ENCODE peak calls at places on chromosomes 2 and 18, in seven cellular contexts. M is GM23248, I is neural progenitor cell, L is H9, N is astrocyte, H is endodermal cell, D is fibroblast of lung. F is an unnamed sample.

GRCh38 chr2:85843543-85843942 is 45.2 kb downstream of the ST3GAL5 start:
- DNase-seq in M (no peak), I (peak), L (peak), N (no peak), H (peak), D (no peak), F (no peak)

GRCh38 chr2:192899466-192899865 is 704.7 kb upstream of the TMEFF2 start:
- DNase-seq in M (no peak), I (peak), L (no peak), N (no peak), H (no peak), D (no peak), F (no peak)

GRCh38 chr2:28224648-28225471 is 167.8 kb upstream of the FOSL2 start:
- DNase-seq in M (peak), I (peak), L (no peak), N (peak), H (peak), D (peak), F (no peak)

GRCh38 chr2:184113691-184114403 is 484.5 kb upstream of the ZNF804A start:
- DNase-seq in M (no peak), I (no peak), L (no peak), N (no peak), H (no peak), D (no peak), F (no peak)

GRCh38 chr2:133063792-133064191 is 393.8 kb upstream of the LYPD1 start:
- DNase-seq in M (peak), I (peak), L (peak), N (peak), H (peak), D (peak), F (no peak)

GRCh38 chr2:150101947-150102346 is 385.5 kb downstream of the RND3 start:
- DNase-seq in M (no peak), I (no peak), L (no peak), N (no peak), H (no peak), D (peak), F (no peak)

GRCh38 chr2:200862532-200863000 is 1.9 kb downstream of the CLK1 start:
- DNase-seq in M (peak), I (peak), L (no peak), N (peak), H (peak), D (peak), F (peak)

GRCh38 chr2:112010751-112011150 is 44.3 kb upstream of the TMEM87B start:
- DNase-seq in M (no peak), I (no peak), L (no peak), N (no peak), H (no peak), D (no peak), F (no peak)

GRCh38 chr2:226680674-226681073 is 118.9 kb downstream of the IRS1 start:
- DNase-seq in M (no peak), I (no peak), L (no peak), N (no peak), H (no peak), D (no peak), F (no peak)

GRCh38 chr2:209662091-209662490 is 109.5 kb upstream of the UNC80 start:
- DNase-seq in M (no peak), I (no peak), L (no peak), N (no peak), H (no peak), D (no peak), F (no peak)

GRCh38 chr18:27942706-27943105 is 234.2 kb downstream of the CDH2 start:
- DNase-seq in M (peak), I (no peak), L (no peak), N (peak), H (no peak), D (no peak), F (no peak)

GRCh38 chr2:240604291-240604938 is 17.9 kb downstream of the CAPN10 start:
- DNase-seq in M (peak), I (peak), L (peak), N (no peak), H (peak), D (peak), F (no peak)

DNA sequence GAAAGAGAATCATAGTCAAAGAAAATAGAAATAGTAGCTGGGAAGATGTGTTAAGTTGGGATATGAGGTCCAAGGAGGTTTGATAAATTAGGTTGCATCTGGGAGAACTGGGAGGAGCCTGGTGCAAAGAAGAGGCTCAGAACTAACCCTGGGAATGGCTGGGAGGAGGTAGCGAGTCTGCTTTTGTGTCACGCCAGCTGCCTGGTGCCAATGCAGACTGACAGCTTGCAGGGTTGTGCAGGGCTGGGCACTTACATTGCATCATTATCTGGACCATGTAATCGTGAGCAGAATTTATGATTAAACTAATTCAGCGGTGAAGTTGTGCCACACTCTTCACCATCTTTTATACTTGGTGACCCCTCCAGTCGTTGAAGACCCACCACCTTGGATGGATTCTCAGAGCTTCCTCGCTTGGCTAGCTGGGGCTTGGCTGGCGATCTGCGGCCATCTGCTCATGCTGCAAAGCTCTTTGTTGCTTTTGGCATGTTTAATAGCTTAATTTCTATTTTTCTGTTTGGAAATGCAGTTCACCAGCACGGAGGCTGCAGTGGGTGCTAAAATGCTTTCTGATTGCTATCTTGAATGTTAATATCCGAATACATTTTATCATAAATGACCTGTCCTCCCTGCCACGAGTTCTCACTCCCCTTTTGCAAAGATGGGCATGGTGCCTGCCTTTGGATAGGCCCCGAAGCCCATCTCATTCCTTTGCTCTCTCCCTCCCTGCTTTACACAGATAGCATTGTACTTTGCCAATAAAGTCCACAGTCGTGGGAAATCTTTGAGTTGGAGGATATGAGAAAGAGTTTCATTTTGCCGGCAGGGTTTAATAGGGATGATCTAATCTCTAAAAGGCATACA is 188.1 kb downstream of the PRKCE start:
- DNase-seq in M (peak), I (no peak), L (no peak), N (no peak), H (no peak), D (peak), F (no peak)
- H3K9ac ChIP-seq in M (peak), I (no peak), L (no peak), N (no peak), H (no peak), D (no peak), F (peak)

DNA sequence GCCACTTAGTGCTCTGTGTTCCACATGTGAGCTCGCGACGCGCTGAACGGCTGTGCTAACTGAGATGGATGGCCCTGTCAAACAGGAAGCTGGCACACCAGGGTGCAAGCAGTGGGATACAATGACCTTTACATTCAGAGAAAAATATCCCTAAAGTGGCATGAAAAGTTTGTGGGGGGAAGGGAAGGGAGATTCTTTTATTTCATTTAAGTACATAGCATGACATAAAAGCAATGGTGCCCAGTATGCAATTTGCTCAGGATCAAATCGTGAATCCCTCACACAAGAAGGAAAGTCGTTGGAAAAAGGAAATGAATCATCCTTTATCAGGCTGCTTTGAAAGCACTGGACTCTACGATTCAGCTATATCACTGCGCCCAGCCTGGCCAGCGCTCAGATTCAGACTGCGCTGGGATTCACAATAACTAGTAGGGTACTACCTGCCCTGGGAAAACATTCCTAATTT is 26.0 kb downstream of the SATB2 start:
- DNase-seq in M (no peak), I (peak), L (peak), N (peak), H (peak), D (peak), F (no peak)
- H3K9ac ChIP-seq in M (no peak), I (no peak), L (no peak), N (peak), H (no peak), D (no peak), F (no peak)

GRCh38 chr2:62309465-62310091 is 113.7 kb downstream of the B3GNT2 start:
- DNase-seq in M (no peak), I (no peak), L (peak), N (no peak), H (no peak), D (no peak), F (peak)
- H3K9ac ChIP-seq in M (no peak), I (no peak), L (no peak), N (no peak), H (no peak), D (no peak), F (peak)

DNA sequence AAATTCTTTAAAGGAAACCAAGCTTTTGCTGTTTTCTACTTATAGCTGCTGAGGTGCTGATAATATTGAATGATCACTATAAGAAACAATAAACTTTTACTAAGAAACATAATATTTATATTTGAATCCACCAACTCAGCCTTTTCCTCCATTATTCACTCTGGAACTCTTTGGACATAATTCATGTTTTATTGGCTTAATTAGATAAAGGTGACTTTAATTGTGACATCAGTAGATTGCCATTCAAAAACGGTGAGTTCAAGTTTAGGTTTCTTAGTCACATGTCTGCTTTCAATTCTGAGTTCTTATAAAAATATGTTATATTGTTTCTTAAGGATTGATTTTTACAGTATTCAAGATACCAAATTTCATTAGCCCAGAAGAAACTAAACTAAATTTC is 24.0 kb downstream of the CCDC85A start:
- DNase-seq in M (no peak), I (no peak), L (no peak), N (no peak), H (no peak), D (no peak), F (no peak)
- H3K9ac ChIP-seq in M (no peak), I (no peak), L (no peak), N (no peak), H (no peak), D (no peak), F (no peak)

GRCh38 chr2:8135051-8135675 is 546.7 kb upstream of the ID2 start:
- DNase-seq in M (no peak), I (no peak), L (no peak), N (no peak), H (no peak), D (no peak), F (no peak)

GRCh38 chr2:8133331-8133730 is 548.5 kb upstream of the ID2 start:
- DNase-seq in M (no peak), I (no peak), L (peak), N (no peak), H (peak), D (no peak), F (no peak)

GRCh38 chr2:8134105-8134903 is 547.6 kb upstream of the ID2 start:
- DNase-seq in M (no peak), I (no peak), L (no peak), N (no peak), H (peak), D (no peak), F (no peak)

GRCh38 chr2:8132889-8133288 is 549.0 kb upstream of the ID2 start:
- DNase-seq in M (no peak), I (no peak), L (no peak), N (no peak), H (peak), D (no peak), F (no peak)

GRCh38 chr2:8132371-8132831 is 549.5 kb upstream of the ID2 start:
- DNase-seq in M (peak), I (no peak), L (no peak), N (peak), H (no peak), D (no peak), F (no peak)
- H3K9ac ChIP-seq in M (no peak), I (no peak), L (no peak), N (no peak), H (no peak), D (no peak), F (no peak)

GRCh38 chr2:3418766-3419165 is 39.3 kb downstream of the TRAPPC12 start:
- DNase-seq in M (no peak), I (no peak), L (no peak), N (no peak), H (no peak), D (no peak), F (no peak)
- H3K9ac ChIP-seq in M (no peak), I (no peak), L (no peak), N (no peak), H (no peak), D (no peak), F (no peak)

GRCh38 chr2:46068604-46069003 is 228.6 kb upstream of the EPAS1 start:
- DNase-seq in M (no peak), I (no peak), L (no peak), N (no peak), H (no peak), D (no peak), F (no peak)
- H3K9ac ChIP-seq in M (peak), I (no peak), L (no peak), N (peak), H (no peak), D (no peak), F (no peak)

F was measured in GM12878.